ENCODE peak calls at places on chromosomes 7 and 10, in ten cellular contexts. One of them, this sample, is unnamed.

GRCh38 chr7:157076466-157076865 is 62.3 kb upstream of the UBE3C start:
- DNase-seq in germinal center: no peak
- DNase-seq in HT1080: no peak
- DNase-seq in NCI-H2227 treated with DMSO at 0.1 percent for 48 hours: no peak
- DNase-seq in stimulated activated CD8-positive, alpha-beta memory T cell treated with anti-CD3 and anti-CD28 coated beads, Interleukin-12 subunit alpha, Interleukin-12 subunit beta, amount 100 ng/mL, for 4 hours: no peak
- DNase-seq in erythroblast: no peak
- DNase-seq in NCI-H1092 treated with DMSO at 0.1 percent for 48 hours: no peak
- DNase-seq in HTR-8/SVneo: no peak
- DNase-seq in activated CD8-positive, alpha-beta memory T cell treated with anti-CD3 and anti-CD28 coated beads for 24 hours: no peak
- DNase-seq in CD8-positive, alpha-beta T cell: no peak
- DNase-seq in this sample: no peak

GRCh38 chr10:71726673-71727428 is 7.3 kb upstream of the C10orf105 start:
- DNase-seq in NCI-H1092 treated with DMSO at 0.1 percent for 48 hours: no peak
- DNase-seq in HT1080: no peak
- DNase-seq in erythroblast: peak
- DNase-seq in germinal center: peak
- DNase-seq in NCI-H2227 treated with DMSO at 0.1 percent for 48 hours: no peak
- DNase-seq in stimulated activated CD8-positive, alpha-beta memory T cell treated with anti-CD3 and anti-CD28 coated beads, Interleukin-12 subunit alpha, Interleukin-12 subunit beta, amount 100 ng/mL, for 4 hours: no peak
- DNase-seq in activated CD8-positive, alpha-beta memory T cell treated with anti-CD3 and anti-CD28 coated beads for 24 hours: no peak
- DNase-seq in CD8-positive, alpha-beta T cell: no peak
- DNase-seq in HTR-8/SVneo: no peak
- DNase-seq in this sample: no peak

GRCh38 chr10:101576229-101576863 is 11.7 kb downstream of the POLL start:
- DNase-seq in HTR-8/SVneo: no peak
- DNase-seq in stimulated activated CD8-positive, alpha-beta memory T cell treated with anti-CD3 and anti-CD28 coated beads, Interleukin-12 subunit alpha, Interleukin-12 subunit beta, amount 100 ng/mL, for 4 hours: no peak
- DNase-seq in NCI-H2227 treated with DMSO at 0.1 percent for 48 hours: no peak
- DNase-seq in NCI-H1092 treated with DMSO at 0.1 percent for 48 hours: no peak
- DNase-seq in germinal center: no peak
- DNase-seq in CD8-positive, alpha-beta T cell: no peak
- DNase-seq in activated CD8-positive, alpha-beta memory T cell treated with anti-CD3 and anti-CD28 coated beads for 24 hours: no peak
- DNase-seq in HT1080: peak
- DNase-seq in erythroblast: peak
- DNase-seq in this sample: no peak

GRCh38 chr10:44966129-44966815 is 6.7 kb downstream of the RASSF4 start:
- DNase-seq in CD8-positive, alpha-beta T cell: no peak
- DNase-seq in activated CD8-positive, alpha-beta memory T cell treated with anti-CD3 and anti-CD28 coated beads for 24 hours: no peak
- DNase-seq in germinal center: no peak
- DNase-seq in erythroblast: no peak
- DNase-seq in NCI-H1092 treated with DMSO at 0.1 percent for 48 hours: no peak
- DNase-seq in HTR-8/SVneo: no peak
- DNase-seq in NCI-H2227 treated with DMSO at 0.1 percent for 48 hours: no peak
- DNase-seq in HT1080: no peak
- DNase-seq in stimulated activated CD8-positive, alpha-beta memory T cell treated with anti-CD3 and anti-CD28 coated beads, Interleukin-12 subunit alpha, Interleukin-12 subunit beta, amount 100 ng/mL, for 4 hours: no peak
- DNase-seq in this sample: peak

GRCh38 chr7:102082693-102083385 is 203.8 kb upstream of the SH2B2 start:
- DNase-seq in HT1080: no peak
- DNase-seq in CD8-positive, alpha-beta T cell: no peak
- DNase-seq in activated CD8-positive, alpha-beta memory T cell treated with anti-CD3 and anti-CD28 coated beads for 24 hours: no peak
- DNase-seq in NCI-H2227 treated with DMSO at 0.1 percent for 48 hours: no peak
- DNase-seq in HTR-8/SVneo: no peak
- DNase-seq in germinal center: no peak
- DNase-seq in erythroblast: no peak
- DNase-seq in stimulated activated CD8-positive, alpha-beta memory T cell treated with anti-CD3 and anti-CD28 coated beads, Interleukin-12 subunit alpha, Interleukin-12 subunit beta, amount 100 ng/mL, for 4 hours: no peak
- DNase-seq in NCI-H1092 treated with DMSO at 0.1 percent for 48 hours: no peak
- DNase-seq in this sample: peak

GRCh38 chr10:88926484-88927249 is 25.9 kb downstream of the ACTA2 start:
- DNase-seq in germinal center: no peak
- DNase-seq in CD8-positive, alpha-beta T cell: no peak
- DNase-seq in activated CD8-positive, alpha-beta memory T cell treated with anti-CD3 and anti-CD28 coated beads for 24 hours: no peak
- DNase-seq in HTR-8/SVneo: no peak
- DNase-seq in erythroblast: no peak
- DNase-seq in NCI-H1092 treated with DMSO at 0.1 percent for 48 hours: no peak
- DNase-seq in HT1080: no peak
- DNase-seq in NCI-H2227 treated with DMSO at 0.1 percent for 48 hours: no peak
- DNase-seq in stimulated activated CD8-positive, alpha-beta memory T cell treated with anti-CD3 and anti-CD28 coated beads, Interleukin-12 subunit alpha, Interleukin-12 subunit beta, amount 100 ng/mL, for 4 hours: no peak
- DNase-seq in this sample: peak

GRCh38 chr10:89543841-89544240 is 8.4 kb upstream of the SLC16A12 start:
- DNase-seq in HTR-8/SVneo: no peak
- DNase-seq in stimulated activated CD8-positive, alpha-beta memory T cell treated with anti-CD3 and anti-CD28 coated beads, Interleukin-12 subunit alpha, Interleukin-12 subunit beta, amount 100 ng/mL, for 4 hours: no peak
- DNase-seq in HT1080: no peak
- DNase-seq in activated CD8-positive, alpha-beta memory T cell treated with anti-CD3 and anti-CD28 coated beads for 24 hours: no peak
- DNase-seq in NCI-H2227 treated with DMSO at 0.1 percent for 48 hours: no peak
- DNase-seq in germinal center: no peak
- DNase-seq in NCI-H1092 treated with DMSO at 0.1 percent for 48 hours: no peak
- DNase-seq in CD8-positive, alpha-beta T cell: no peak
- DNase-seq in erythroblast: no peak
- DNase-seq in this sample: no peak

GRCh38 chr10:72597897-72598296 is 28.0 kb downstream of the MICU1 start:
- DNase-seq in activated CD8-positive, alpha-beta memory T cell treated with anti-CD3 and anti-CD28 coated beads for 24 hours: no peak
- DNase-seq in stimulated activated CD8-positive, alpha-beta memory T cell treated with anti-CD3 and anti-CD28 coated beads, Interleukin-12 subunit alpha, Interleukin-12 subunit beta, amount 100 ng/mL, for 4 hours: no peak
- DNase-seq in erythroblast: no peak
- DNase-seq in HT1080: no peak
- DNase-seq in NCI-H1092 treated with DMSO at 0.1 percent for 48 hours: no peak
- DNase-seq in germinal center: no peak
- DNase-seq in NCI-H2227 treated with DMSO at 0.1 percent for 48 hours: no peak
- DNase-seq in CD8-positive, alpha-beta T cell: no peak
- DNase-seq in HTR-8/SVneo: no peak
- DNase-seq in this sample: peak

GRCh38 chr7:1925973-1926907 is 256.2 kb downstream of the ELFN1 start:
- DNase-seq in HTR-8/SVneo: no peak
- DNase-seq in HT1080: no peak
- DNase-seq in CD8-positive, alpha-beta T cell: no peak
- DNase-seq in activated CD8-positive, alpha-beta memory T cell treated with anti-CD3 and anti-CD28 coated beads for 24 hours: no peak
- DNase-seq in NCI-H1092 treated with DMSO at 0.1 percent for 48 hours: no peak
- DNase-seq in germinal center: no peak
- DNase-seq in NCI-H2227 treated with DMSO at 0.1 percent for 48 hours: no peak
- DNase-seq in stimulated activated CD8-positive, alpha-beta memory T cell treated with anti-CD3 and anti-CD28 coated beads, Interleukin-12 subunit alpha, Interleukin-12 subunit beta, amount 100 ng/mL, for 4 hours: no peak
- DNase-seq in erythroblast: no peak
- DNase-seq in this sample: no peak

GRCh38 chr7:73702226-73702625 is 17.2 kb downstream of the STX1A start:
- DNase-seq in stimulated activated CD8-positive, alpha-beta memory T cell treated with anti-CD3 and anti-CD28 coated beads, Interleukin-12 subunit alpha, Interleukin-12 subunit beta, amount 100 ng/mL, for 4 hours: no peak
- DNase-seq in CD8-positive, alpha-beta T cell: no peak
- DNase-seq in NCI-H2227 treated with DMSO at 0.1 percent for 48 hours: no peak
- DNase-seq in activated CD8-positive, alpha-beta memory T cell treated with anti-CD3 and anti-CD28 coated beads for 24 hours: no peak
- DNase-seq in HT1080: no peak
- DNase-seq in HTR-8/SVneo: no peak
- DNase-seq in erythroblast: no peak
- DNase-seq in NCI-H1092 treated with DMSO at 0.1 percent for 48 hours: no peak
- DNase-seq in germinal center: no peak
- DNase-seq in this sample: no peak

GRCh38 chr10:78543026-78543748 is 509.5 kb downstream of the RPS24 start:
- DNase-seq in HTR-8/SVneo: no peak
- DNase-seq in CD8-positive, alpha-beta T cell: no peak
- DNase-seq in stimulated activated CD8-positive, alpha-beta memory T cell treated with anti-CD3 and anti-CD28 coated beads, Interleukin-12 subunit alpha, Interleukin-12 subunit beta, amount 100 ng/mL, for 4 hours: no peak
- DNase-seq in HT1080: no peak
- DNase-seq in activated CD8-positive, alpha-beta memory T cell treated with anti-CD3 and anti-CD28 coated beads for 24 hours: no peak
- DNase-seq in germinal center: no peak
- DNase-seq in NCI-H1092 treated with DMSO at 0.1 percent for 48 hours: no peak
- DNase-seq in erythroblast: no peak
- DNase-seq in NCI-H2227 treated with DMSO at 0.1 percent for 48 hours: no peak
- DNase-seq in this sample: no peak

GRCh38 chr10:119189811-119190282 is 11.2 kb upstream of the PRDX3 start:
- DNase-seq in HTR-8/SVneo: no peak
- DNase-seq in HT1080: peak
- DNase-seq in NCI-H2227 treated with DMSO at 0.1 percent for 48 hours: no peak
- DNase-seq in erythroblast: no peak
- DNase-seq in activated CD8-positive, alpha-beta memory T cell treated with anti-CD3 and anti-CD28 coated beads for 24 hours: no peak
- DNase-seq in CD8-positive, alpha-beta T cell: no peak
- DNase-seq in germinal center: no peak
- DNase-seq in stimulated activated CD8-positive, alpha-beta memory T cell treated with anti-CD3 and anti-CD28 coated beads, Interleukin-12 subunit alpha, Interleukin-12 subunit beta, amount 100 ng/mL, for 4 hours: no peak
- DNase-seq in NCI-H1092 treated with DMSO at 0.1 percent for 48 hours: no peak
- DNase-seq in this sample: peak

GRCh38 chr10:131841131-131841661 is 59.6 kb upstream of the PPP2R2D start:
- DNase-seq in HT1080: no peak
- DNase-seq in stimulated activated CD8-positive, alpha-beta memory T cell treated with anti-CD3 and anti-CD28 coated beads, Interleukin-12 subunit alpha, Interleukin-12 subunit beta, amount 100 ng/mL, for 4 hours: no peak
- DNase-seq in CD8-positive, alpha-beta T cell: no peak
- DNase-seq in activated CD8-positive, alpha-beta memory T cell treated with anti-CD3 and anti-CD28 coated beads for 24 hours: no peak
- DNase-seq in NCI-H2227 treated with DMSO at 0.1 percent for 48 hours: no peak
- DNase-seq in HTR-8/SVneo: no peak
- DNase-seq in germinal center: no peak
- DNase-seq in NCI-H1092 treated with DMSO at 0.1 percent for 48 hours: no peak
- DNase-seq in erythroblast: no peak
- DNase-seq in this sample: no peak

GRCh38 chr10:113958631-113959382 is 84.9 kb upstream of the ADRB1 start:
- DNase-seq in CD8-positive, alpha-beta T cell: no peak
- DNase-seq in NCI-H1092 treated with DMSO at 0.1 percent for 48 hours: no peak
- DNase-seq in HT1080: peak
- DNase-seq in germinal center: no peak
- DNase-seq in HTR-8/SVneo: peak
- DNase-seq in NCI-H2227 treated with DMSO at 0.1 percent for 48 hours: peak
- DNase-seq in erythroblast: no peak
- DNase-seq in activated CD8-positive, alpha-beta memory T cell treated with anti-CD3 and anti-CD28 coated beads for 24 hours: no peak
- DNase-seq in stimulated activated CD8-positive, alpha-beta memory T cell treated with anti-CD3 and anti-CD28 coated beads, Interleukin-12 subunit alpha, Interleukin-12 subunit beta, amount 100 ng/mL, for 4 hours: no peak
- DNase-seq in this sample: peak

GRCh38 chr10:103687172-103687571 is 168.2 kb downstream of the SH3PXD2A start:
- DNase-seq in NCI-H1092 treated with DMSO at 0.1 percent for 48 hours: no peak
- DNase-seq in activated CD8-positive, alpha-beta memory T cell treated with anti-CD3 and anti-CD28 coated beads for 24 hours: no peak
- DNase-seq in HTR-8/SVneo: no peak
- DNase-seq in erythroblast: no peak
- DNase-seq in HT1080: no peak
- DNase-seq in germinal center: no peak
- DNase-seq in NCI-H2227 treated with DMSO at 0.1 percent for 48 hours: no peak
- DNase-seq in CD8-positive, alpha-beta T cell: no peak
- DNase-seq in stimulated activated CD8-positive, alpha-beta memory T cell treated with anti-CD3 and anti-CD28 coated beads, Interleukin-12 subunit alpha, Interleukin-12 subunit beta, amount 100 ng/mL, for 4 hours: no peak
- DNase-seq in this sample: no peak

GRCh38 chr7:130009848-130010688 is 41.1 kb downstream of the ZC3HC1 start:
- DNase-seq in HTR-8/SVneo: peak
- DNase-seq in CD8-positive, alpha-beta T cell: no peak
- DNase-seq in NCI-H1092 treated with DMSO at 0.1 percent for 48 hours: no peak
- DNase-seq in stimulated activated CD8-positive, alpha-beta memory T cell treated with anti-CD3 and anti-CD28 coated beads, Interleukin-12 subunit alpha, Interleukin-12 subunit beta, amount 100 ng/mL, for 4 hours: no peak
- DNase-seq in erythroblast: peak
- DNase-seq in germinal center: peak
- DNase-seq in HT1080: peak
- DNase-seq in activated CD8-positive, alpha-beta memory T cell treated with anti-CD3 and anti-CD28 coated beads for 24 hours: peak
- DNase-seq in NCI-H2227 treated with DMSO at 0.1 percent for 48 hours: no peak
- DNase-seq in this sample: peak

GRCh38 chr10:131075218-131075770 is 236.2 kb downstream of the TCERG1L start:
- DNase-seq in erythroblast: no peak
- DNase-seq in CD8-positive, alpha-beta T cell: no peak
- DNase-seq in HTR-8/SVneo: no peak
- DNase-seq in stimulated activated CD8-positive, alpha-beta memory T cell treated with anti-CD3 and anti-CD28 coated beads, Interleukin-12 subunit alpha, Interleukin-12 subunit beta, amount 100 ng/mL, for 4 hours: no peak
- DNase-seq in activated CD8-positive, alpha-beta memory T cell treated with anti-CD3 and anti-CD28 coated beads for 24 hours: no peak
- DNase-seq in NCI-H1092 treated with DMSO at 0.1 percent for 48 hours: no peak
- DNase-seq in HT1080: no peak
- DNase-seq in NCI-H2227 treated with DMSO at 0.1 percent for 48 hours: no peak
- DNase-seq in germinal center: no peak
- DNase-seq in this sample: no peak

GRCh38 chr7:46003896-46004875 is 83.1 kb upstream of the IGFBP3 start:
- DNase-seq in NCI-H1092 treated with DMSO at 0.1 percent for 48 hours: no peak
- DNase-seq in stimulated activated CD8-positive, alpha-beta memory T cell treated with anti-CD3 and anti-CD28 coated beads, Interleukin-12 subunit alpha, Interleukin-12 subunit beta, amount 100 ng/mL, for 4 hours: no peak
- DNase-seq in CD8-positive, alpha-beta T cell: no peak
- DNase-seq in erythroblast: no peak
- DNase-seq in HTR-8/SVneo: peak
- DNase-seq in HT1080: peak
- DNase-seq in germinal center: no peak
- DNase-seq in activated CD8-positive, alpha-beta memory T cell treated with anti-CD3 and anti-CD28 coated beads for 24 hours: no peak
- DNase-seq in NCI-H2227 treated with DMSO at 0.1 percent for 48 hours: no peak
- DNase-seq in this sample: peak

GRCh38 chr7:131327049-131327625 is 539 bp upstream of the MKLN1 start:
- DNase-seq in CD8-positive, alpha-beta T cell: no peak
- DNase-seq in germinal center: no peak
- DNase-seq in erythroblast: no peak
- DNase-seq in activated CD8-positive, alpha-beta memory T cell treated with anti-CD3 and anti-CD28 coated beads for 24 hours: no peak
- DNase-seq in NCI-H2227 treated with DMSO at 0.1 percent for 48 hours: peak
- DNase-seq in NCI-H1092 treated with DMSO at 0.1 percent for 48 hours: no peak
- DNase-seq in HTR-8/SVneo: peak
- DNase-seq in stimulated activated CD8-positive, alpha-beta memory T cell treated with anti-CD3 and anti-CD28 coated beads, Interleukin-12 subunit alpha, Interleukin-12 subunit beta, amount 100 ng/mL, for 4 hours: no peak
- DNase-seq in HT1080: peak
- DNase-seq in this sample: peak

GRCh38 chr7:107712906-107713305 is 31.0 kb upstream of the CBLL1 start:
- DNase-seq in stimulated activated CD8-positive, alpha-beta memory T cell treated with anti-CD3 and anti-CD28 coated beads, Interleukin-12 subunit alpha, Interleukin-12 subunit beta, amount 100 ng/mL, for 4 hours: no peak
- DNase-seq in activated CD8-positive, alpha-beta memory T cell treated with anti-CD3 and anti-CD28 coated beads for 24 hours: no peak
- DNase-seq in NCI-H1092 treated with DMSO at 0.1 percent for 48 hours: no peak
- DNase-seq in erythroblast: no peak
- DNase-seq in NCI-H2227 treated with DMSO at 0.1 percent for 48 hours: no peak
- DNase-seq in CD8-positive, alpha-beta T cell: no peak
- DNase-seq in HT1080: no peak
- DNase-seq in germinal center: no peak
- DNase-seq in HTR-8/SVneo: no peak
- DNase-seq in this sample: no peak

GRCh38 chr10:62239994-62240393 is 28.6 kb downstream of the RTKN2 start:
- DNase-seq in stimulated activated CD8-positive, alpha-beta memory T cell treated with anti-CD3 and anti-CD28 coated beads, Interleukin-12 subunit alpha, Interleukin-12 subunit beta, amount 100 ng/mL, for 4 hours: no peak
- DNase-seq in HTR-8/SVneo: no peak
- DNase-seq in NCI-H1092 treated with DMSO at 0.1 percent for 48 hours: no peak
- DNase-seq in HT1080: no peak
- DNase-seq in erythroblast: no peak
- DNase-seq in activated CD8-positive, alpha-beta memory T cell treated with anti-CD3 and anti-CD28 coated beads for 24 hours: no peak
- DNase-seq in CD8-positive, alpha-beta T cell: no peak
- DNase-seq in NCI-H2227 treated with DMSO at 0.1 percent for 48 hours: no peak
- DNase-seq in germinal center: no peak
- DNase-seq in this sample: peak

GRCh38 chr10:70094287-70094686 is 38.3 kb downstream of the AIFM2 start:
- DNase-seq in stimulated activated CD8-positive, alpha-beta memory T cell treated with anti-CD3 and anti-CD28 coated beads, Interleukin-12 subunit alpha, Interleukin-12 subunit beta, amount 100 ng/mL, for 4 hours: no peak
- DNase-seq in CD8-positive, alpha-beta T cell: no peak
- DNase-seq in HT1080: no peak
- DNase-seq in HTR-8/SVneo: no peak
- DNase-seq in NCI-H1092 treated with DMSO at 0.1 percent for 48 hours: no peak
- DNase-seq in activated CD8-positive, alpha-beta memory T cell treated with anti-CD3 and anti-CD28 coated beads for 24 hours: no peak
- DNase-seq in erythroblast: no peak
- DNase-seq in NCI-H2227 treated with DMSO at 0.1 percent for 48 hours: no peak
- DNase-seq in germinal center: no peak
- DNase-seq in this sample: no peak

GRCh38 chr10:29617880-29618340 is 16.9 kb downstream of the SVIL start:
- DNase-seq in NCI-H1092 treated with DMSO at 0.1 percent for 48 hours: no peak
- DNase-seq in erythroblast: no peak
- DNase-seq in HT1080: no peak
- DNase-seq in stimulated activated CD8-positive, alpha-beta memory T cell treated with anti-CD3 and anti-CD28 coated beads, Interleukin-12 subunit alpha, Interleukin-12 subunit beta, amount 100 ng/mL, for 4 hours: no peak
- DNase-seq in CD8-positive, alpha-beta T cell: no peak
- DNase-seq in activated CD8-positive, alpha-beta memory T cell treated with anti-CD3 and anti-CD28 coated beads for 24 hours: no peak
- DNase-seq in NCI-H2227 treated with DMSO at 0.1 percent for 48 hours: peak
- DNase-seq in HTR-8/SVneo: no peak
- DNase-seq in germinal center: no peak
- DNase-seq in this sample: no peak

GRCh38 chr7:41824284-41824683 is 121.4 kb upstream of the INHBA start:
- DNase-seq in HTR-8/SVneo: no peak
- DNase-seq in stimulated activated CD8-positive, alpha-beta memory T cell treated with anti-CD3 and anti-CD28 coated beads, Interleukin-12 subunit alpha, Interleukin-12 subunit beta, amount 100 ng/mL, for 4 hours: no peak
- DNase-seq in HT1080: peak
- DNase-seq in CD8-positive, alpha-beta T cell: no peak
- DNase-seq in NCI-H2227 treated with DMSO at 0.1 percent for 48 hours: no peak
- DNase-seq in erythroblast: no peak
- DNase-seq in activated CD8-positive, alpha-beta memory T cell treated with anti-CD3 and anti-CD28 coated beads for 24 hours: no peak
- DNase-seq in germinal center: no peak
- DNase-seq in NCI-H1092 treated with DMSO at 0.1 percent for 48 hours: no peak
- DNase-seq in this sample: peak

This sample was measured in choroid plexus epithelial cell.